ENCODE peak calls at places on chromosomes 2 and 18, in nine cellular contexts. H is GM23338; W is naive thymus-derived CD8-positive, alpha-beta T cell; A is activated naive CD4-positive, alpha-beta T cell treated with anti-CD3 and anti-CD28 coated beads for 36 hours; P is upper lobe of right lung; D is NCI-H1092 treated with DMSO at 0.1 percent for 48 hours; I is T-helper 1 cell; S is HuH-7; Z is stimulated activated CD8-positive, alpha-beta memory T cell treated with anti-CD3 and anti-CD28 coated beads, Interleukin-2, amount 100 ng/mL, for 48 hours. B is an unnamed sample.

GRCh38 chr2:28319118-28320008 is 73.3 kb upstream of the FOSL2 start:
- DNase-seq in A (no peak), W (no peak), H (no peak), Z (no peak), D (no peak), P (no peak), I (no peak), S (no peak), B (no peak)

GRCh38 chr2:67465623-67466022 is 68.5 kb downstream of the ETAA1 start:
- DNase-seq in H (no peak), Z (no peak), D (no peak), P (no peak), A (no peak), S (no peak), W (no peak), I (no peak), B (no peak)

GRCh38 chr2:8424997-8425900 is 256.6 kb upstream of the ID2 start:
- DNase-seq in D (no peak), H (no peak), A (no peak), W (no peak), I (no peak), S (no peak), Z (no peak), P (no peak), B (no peak)

GRCh38 chr2:14778015-14778414 is 145.5 kb downstream of the LRATD1 start:
- DNase-seq in H (no peak), D (no peak), A (no peak), S (no peak), I (no peak), Z (no peak), W (no peak), P (no peak), B (no peak)

GRCh38 chr2:100281521-100282438 is 40.5 kb downstream of the LONRF2 start:
- DNase-seq in Z (no peak), P (no peak), I (no peak), A (no peak), W (no peak), D (no peak), H (peak), S (no peak), B (no peak)

GRCh38 chr2:155965415-155966070 is 367.0 kb downstream of the NR4A2 start:
- DNase-seq in Z (no peak), H (peak), P (no peak), W (no peak), S (no peak), D (no peak), I (no peak), A (no peak), B (peak)

GRCh38 chr2:149104221-149104620 is 65.7 kb downstream of the LYPD6B start:
- DNase-seq in Z (no peak), D (no peak), A (no peak), H (no peak), S (no peak), W (no peak), I (no peak), P (no peak), B (no peak)

GRCh38 chr2:3736112-3736511 is 32.7 kb downstream of the DCDC2C start:
- DNase-seq in I (no peak), D (no peak), Z (no peak), W (no peak), S (no peak), H (no peak), A (no peak), P (no peak), B (no peak)

GRCh38 chr18:24600076-24600654 is 139.7 kb downstream of the HRH4 start:
- DNase-seq in Z (no peak), S (peak), W (no peak), A (no peak), I (no peak), H (peak), P (no peak), D (peak), B (peak)

GRCh38 chr2:106094101-106094860 is 99.8 kb downstream of the UXS1 start:
- DNase-seq in I (peak), S (no peak), D (no peak), H (no peak), W (peak), P (no peak), A (peak), Z (no peak), B (no peak)

GRCh38 chr2:150917956-150918713 is 343.5 kb downstream of the RBM43 start:
- DNase-seq in D (no peak), I (no peak), A (no peak), W (no peak), H (no peak), Z (no peak), P (no peak), S (no peak), B (no peak)

GRCh38 chr2:8234757-8235374 is 447.0 kb upstream of the ID2 start:
- DNase-seq in W (no peak), H (no peak), S (no peak), Z (no peak), D (peak), A (no peak), I (no peak), P (no peak), B (no peak)

GRCh38 chr2:234249873-234250272 is 199.4 kb downstream of the SPP2 start:
- DNase-seq in S (no peak), D (no peak), P (no peak), I (no peak), H (peak), W (no peak), Z (no peak), A (no peak), B (no peak)

GRCh38 chr2:84781942-84782716 is 98.8 kb downstream of the TRABD2A start:
- DNase-seq in W (peak), P (peak), I (peak), H (peak), S (no peak), Z (peak), A (peak), D (no peak), B (no peak)

GRCh38 chr2:55966431-55967118 is 43.0 kb upstream of the EFEMP1 start:
- DNase-seq in I (no peak), Z (no peak), S (no peak), P (no peak), A (no peak), H (no peak), W (no peak), D (peak), B (no peak)

GRCh38 chr2:86622878-86623548 is 652 bp downstream of the RNF103 start:
- DNase-seq in S (peak), W (peak), Z (peak), P (peak), I (no peak), H (peak), D (peak), A (peak), B (peak)

GRCh38 chr2:229910832-229911412 is 10.9 kb downstream of the TRIP12 start:
- DNase-seq in I (no peak), P (no peak), Z (no peak), D (no peak), H (peak), S (peak), A (peak), W (no peak), B (peak)